ENCODE peak calls at places on chromosomes 1 and 21, in eight cellular contexts. R is A549; S is transverse colon; U is heart left ventricle; Q is fibroblast of lung; K is upper lobe of left lung; B is CD8-positive, alpha-beta memory T cell; F is left ventricle myocardium inferior. Z is an unnamed sample.

GRCh38 chr1:99843760-99844159 is 6.4 kb upstream of the AGL start:
- DNase-seq in R (no peak), S (no peak), U (no peak), Q (no peak), K (no peak), B (no peak), F (no peak), Z (no peak)

GRCh38 chr1:224338150-224338838 is 8.3 kb upstream of the NVL start:
- DNase-seq in R (no peak), S (no peak), U (no peak), Q (no peak), K (peak; percentile 42), B (no peak), F (no peak), Z (no peak)

GRCh38 chr1:233326995-233327937 is at the start of gene MAP3K21:
- DNase-seq in R (peak; percentile 72), S (peak; percentile 98), U (peak; percentile 90), Q (peak; percentile 8), K (peak; percentile 96), B (peak; percentile 79), F (peak; percentile 75), Z (no peak)

GRCh38 chr21:37451446-37451845 is 84.9 kb downstream of the DYRK1A start:
- DNase-seq in R (no peak), S (no peak), U (no peak), Q (no peak), K (no peak), B (no peak), F (no peak), Z (no peak)

GRCh38 chr1:66043186-66043585 is 250.5 kb downstream of the PDE4B start:
- DNase-seq in R (no peak), S (no peak), U (no peak), Q (no peak), K (no peak), B (no peak), F (no peak), Z (no peak)

GRCh38 chr1:94095744-94096469 is 25.0 kb downstream of the ABCA4 start:
- DNase-seq in R (no peak), S (no peak), U (peak; percentile 65), Q (peak; percentile 47), K (no peak), B (no peak), F (peak; percentile 63), Z (no peak)

GRCh38 chr1:117416004-117416403 is 48.8 kb downstream of the MAN1A2 start:
- DNase-seq in R (no peak), S (no peak), U (no peak), Q (no peak), K (no peak), B (no peak), F (no peak), Z (no peak)

GRCh38 chr1:202126426-202126825 is 3.7 kb downstream of the GPR37L1 start:
- DNase-seq in R (no peak), S (no peak), U (no peak), Q (no peak), K (no peak), B (no peak), F (no peak), Z (no peak)

GRCh38 chr1:14778882-14779594 is 180.6 kb downstream of the KAZN start:
- DNase-seq in R (peak; percentile 30), S (peak; percentile 30), U (no peak), Q (peak; percentile 31), K (peak; percentile 24), B (no peak), F (no peak), Z (no peak)

GRCh38 chr21:41707231-41707988 is 59.4 kb downstream of the RIPK4 start:
- DNase-seq in R (no peak), S (no peak), U (no peak), Q (no peak), K (no peak), B (no peak), F (no peak), Z (no peak)

GRCh38 chr1:211632117-211632807 is 43.2 kb downstream of the NEK2 start:
- DNase-seq in R (no peak), S (no peak), U (peak; percentile 11), Q (no peak), K (no peak), B (no peak), F (no peak), Z (no peak)

GRCh38 chr1:147073062-147073432 is 99.2 kb downstream of the PRKAB2 start:
- DNase-seq in R (no peak), S (no peak), U (no peak), Q (no peak), K (no peak), B (no peak), F (no peak), Z (no peak)

GRCh38 chr1:25798666-25799345 is 1.2 kb upstream of the SELENON start:
- DNase-seq in R (no peak), S (no peak), U (peak; percentile 56), Q (no peak), K (no peak), B (no peak), F (no peak), Z (no peak)

GRCh38 chr1:168373869-168374268 is 93.2 kb downstream of the TBX19 start:
- DNase-seq in R (no peak), S (no peak), U (no peak), Q (no peak), K (no peak), B (no peak), F (no peak), Z (no peak)

GRCh38 chr1:211897011-211897410 is 66.4 kb upstream of the LPGAT1 start:
- DNase-seq in R (no peak), S (no peak), U (no peak), Q (no peak), K (no peak), B (no peak), F (no peak), Z (no peak)

GRCh38 chr1:8059161-8059622 is 33.1 kb upstream of the ERRFI1 start:
- DNase-seq in R (no peak), S (no peak), U (no peak), Q (peak; percentile 94), K (peak; percentile 63), B (no peak), F (no peak), Z (no peak)

GRCh38 chr1:92784051-92784638 is 763 bp downstream of the EVI5 start:
- DNase-seq in R (peak; percentile 25), S (peak; percentile 30), U (no peak), Q (peak; percentile 45), K (peak; percentile 40), B (no peak), F (no peak), Z (no peak)

GRCh38 chr1:204742676-204743075 is 57.1 kb upstream of the LRRN2 start:
- DNase-seq in R (no peak), S (no peak), U (no peak), Q (no peak), K (no peak), B (no peak), F (no peak), Z (no peak)

GRCh38 chr1:67053785-67054759 is at the start of gene SLC35D1:
- DNase-seq in R (peak; percentile 54), S (peak; percentile 87), U (peak; percentile 85), Q (peak; percentile 63), K (peak; percentile 75), B (peak; percentile 73), F (peak; percentile 71), Z (no peak)

GRCh38 chr1:171345536-171345935 is 31.6 kb downstream of the FMO4 start:
- DNase-seq in R (no peak), S (no peak), U (no peak), Q (peak; percentile 35), K (no peak), B (no peak), F (no peak), Z (no peak)

GRCh38 chr1:182035097-182035770 is 26.3 kb downstream of the ZNF648 start:
- DNase-seq in R (no peak), S (no peak), U (no peak), Q (no peak), K (no peak), B (no peak), F (no peak), Z (no peak)

GRCh38 chr1:110687244-110687643 is 12.5 kb upstream of the KCNA3 start:
- DNase-seq in R (no peak), S (no peak), U (no peak), Q (peak; percentile 57), K (no peak), B (no peak), F (no peak), Z (no peak)

GRCh38 chr1:59684698-59685097 is 130.1 kb upstream of the HOOK1 start:
- DNase-seq in R (no peak), S (no peak), U (no peak), Q (no peak), K (no peak), B (no peak), F (no peak), Z (no peak)

GRCh38 chr21:18449586-18449985 is 46.0 kb upstream of the TMPRSS15 start:
- DNase-seq in R (no peak), S (no peak), U (no peak), Q (no peak), K (no peak), B (no peak), F (no peak), Z (no peak)

GRCh38 chr21:18451679-18452078 is 48.1 kb upstream of the TMPRSS15 start:
- DNase-seq in R (no peak), S (no peak), U (no peak), Q (no peak), K (no peak), B (no peak), F (no peak), Z (no peak)
- H3K9me3 ChIP-seq in R (no peaks in the 10 kb centered on the region), S (no peaks in the 10 kb centered on the region), U (no peaks in the 10 kb centered on the region), Q (no peaks in the 10 kb centered on the region), K (no peaks in the 10 kb centered on the region), B (no peaks in the 10 kb centered on the region), F (peaks cover 4% of the 10 kb centered on the region), Z (no peaks in the 10 kb centered on the region)

GRCh38 chr1:246988316-246988715 is 19.5 kb downstream of the ZNF695 start:
- DNase-seq in R (no peak), S (no peak), U (no peak), Q (no peak), K (no peak), B (no peak), F (no peak), Z (no peak)
- H3K9me3 ChIP-seq in R (peaks cover 72% of the 10 kb centered on the region), S (peaks cover 87% of the 10 kb centered on the region), U (peaks cover 99% of the 10 kb centered on the region), Q (no peaks in the 10 kb centered on the region), K (peaks cover 85% of the 10 kb centered on the region), B (peaks cover 20% of the 10 kb centered on the region), F (peaks cover 100% of the 10 kb centered on the region), Z (peaks cover 50% of the 10 kb centered on the region)

GRCh38 chr21:31480228-31480627 is 136.2 kb upstream of the TIAM1 start:
- DNase-seq in R (no peak), S (no peak), U (no peak), Q (no peak), K (no peak), B (no peak), F (no peak), Z (no peak)
- H3K9me3 ChIP-seq in R (no peaks in the 10 kb centered on the region), S (peaks cover 2% of the 10 kb centered on the region), U (peaks cover 30% of the 10 kb centered on the region), Q (no peaks in the 10 kb centered on the region), K (peaks cover 15% of the 10 kb centered on the region), B (no peaks in the 10 kb centered on the region), F (peaks cover 41% of the 10 kb centered on the region), Z (no peaks in the 10 kb centered on the region)

GRCh38 chr1:143611159-143611558 is 360.6 kb downstream of the FAM72C start:
- DNase-seq in R (no peak), S (no peak), U (no peak), Q (no peak), K (no peak), B (no peak), F (no peak), Z (no peak)

GRCh38 chr1:143604887-143605286 is 366.9 kb downstream of the FAM72C start:
- DNase-seq in R (no peak), S (no peak), U (no peak), Q (no peak), K (no peak), B (no peak), F (no peak), Z (no peak)

GRCh38 chr1:143610196-143610595 is 361.6 kb downstream of the FAM72C start:
- DNase-seq in R (no peak), S (no peak), U (no peak), Q (no peak), K (no peak), B (no peak), F (no peak), Z (no peak)
- H3K9me3 ChIP-seq in R (no peaks in the 10 kb centered on the region), S (no peaks in the 10 kb centered on the region), U (no peaks in the 10 kb centered on the region), Q (no peaks in the 10 kb centered on the region), K (no peaks in the 10 kb centered on the region), B (no peaks in the 10 kb centered on the region), F (no peaks in the 10 kb centered on the region), Z (no peaks in the 10 kb centered on the region)

Z was measured in SK-N-MC.